ENCODE peak calls at places on chromosomes 13 and 19, in five cellular contexts. P is esophagus squamous epithelium, N is upper lobe of left lung, J is H54, I is IMR-90. S is an unnamed sample.

GRCh38 chr19:18657590-18658365 is 20.9 kb downstream of the KLHL26 start:
- DNase-seq in P (no peak), N (peak), J (peak), I (peak), S (no peak)

GRCh38 chr19:13190781-13191540 is 40.8 kb downstream of the IER2 start:
- DNase-seq in P (no peak), N (no peak), J (no peak), I (no peak), S (no peak)

GRCh38 chr19:35205733-35206323 is 22.7 kb downstream of the FAM187B start:
- DNase-seq in P (no peak), N (no peak), J (no peak), I (no peak), S (no peak)

GRCh38 chr13:110137677-110138008 is 169.3 kb downstream of the COL4A1 start:
- DNase-seq in P (no peak), N (no peak), J (no peak), I (no peak), S (peak)

GRCh38 chr19:6424939-6425731 is 524 bp upstream of the KHSRP start:
- DNase-seq in P (peak), N (peak), J (peak), I (peak), S (peak)

GRCh38 chr19:47106819-47107200 is 6.8 kb downstream of the ZC3H4 start:
- DNase-seq in P (no peak), N (no peak), J (no peak), I (peak), S (no peak)

GRCh38 chr13:25587581-25587980 is 215.8 kb downstream of the ATP8A2 start:
- DNase-seq in P (no peak), N (no peak), J (no peak), I (no peak), S (no peak)

GRCh38 chr19:35818445-35818844 is 5.8 kb upstream of the PRODH2 start:
- DNase-seq in P (no peak), N (no peak), J (no peak), I (no peak), S (no peak)

GRCh38 chr19:18762125-18763023 is 28.7 kb downstream of the COMP start:
- DNase-seq in P (no peak), N (peak), J (no peak), I (no peak), S (no peak)

GRCh38 chr13:41565221-41565620 is 107.9 kb downstream of the RGCC start:
- DNase-seq in P (no peak), N (no peak), J (peak), I (peak), S (no peak)

GRCh38 chr13:75796825-75797224 is 160.7 kb downstream of the LMO7 start:
- DNase-seq in P (no peak), N (no peak), J (no peak), I (no peak), S (no peak)

GRCh38 chr19:9205506-9206113 is 13.8 kb downstream of the OR7D4 start:
- DNase-seq in P (no peak), N (no peak), J (peak), I (peak), S (peak)

GRCh38 chr19:29823581-29824330 is 12.0 kb downstream of the CCNE1 start:
- DNase-seq in P (no peak), N (no peak), J (no peak), I (no peak), S (no peak)

GRCh38 chr13:101123028-101123427 is 293.3 kb downstream of the NALCN start:
- DNase-seq in P (no peak), N (no peak), J (no peak), I (no peak), S (no peak)

GRCh38 chr13:67736646-67737420 is 506.7 kb upstream of the PCDH9 start:
- DNase-seq in P (no peak), N (no peak), J (no peak), I (peak), S (peak)

GRCh38 chr19:56141416-56141992 is 417 bp downstream of the ZNF444 start:
- DNase-seq in P (no peak), N (no peak), J (no peak), I (no peak), S (peak)

GRCh38 chr19:56142087-56142787 is 1.1 kb downstream of the ZNF444 start:
- DNase-seq in P (no peak), N (no peak), J (no peak), I (no peak), S (no peak)

GRCh38 chr19:56142897-56143434 is 1.9 kb downstream of the ZNF444 start:
- DNase-seq in P (no peak), N (no peak), J (no peak), I (no peak), S (no peak)

GRCh38 chr19:56139847-56140582 is 1.1 kb upstream of the ZNF444 start:
- DNase-seq in P (no peak), N (no peak), J (no peak), I (no peak), S (peak)

DNA sequence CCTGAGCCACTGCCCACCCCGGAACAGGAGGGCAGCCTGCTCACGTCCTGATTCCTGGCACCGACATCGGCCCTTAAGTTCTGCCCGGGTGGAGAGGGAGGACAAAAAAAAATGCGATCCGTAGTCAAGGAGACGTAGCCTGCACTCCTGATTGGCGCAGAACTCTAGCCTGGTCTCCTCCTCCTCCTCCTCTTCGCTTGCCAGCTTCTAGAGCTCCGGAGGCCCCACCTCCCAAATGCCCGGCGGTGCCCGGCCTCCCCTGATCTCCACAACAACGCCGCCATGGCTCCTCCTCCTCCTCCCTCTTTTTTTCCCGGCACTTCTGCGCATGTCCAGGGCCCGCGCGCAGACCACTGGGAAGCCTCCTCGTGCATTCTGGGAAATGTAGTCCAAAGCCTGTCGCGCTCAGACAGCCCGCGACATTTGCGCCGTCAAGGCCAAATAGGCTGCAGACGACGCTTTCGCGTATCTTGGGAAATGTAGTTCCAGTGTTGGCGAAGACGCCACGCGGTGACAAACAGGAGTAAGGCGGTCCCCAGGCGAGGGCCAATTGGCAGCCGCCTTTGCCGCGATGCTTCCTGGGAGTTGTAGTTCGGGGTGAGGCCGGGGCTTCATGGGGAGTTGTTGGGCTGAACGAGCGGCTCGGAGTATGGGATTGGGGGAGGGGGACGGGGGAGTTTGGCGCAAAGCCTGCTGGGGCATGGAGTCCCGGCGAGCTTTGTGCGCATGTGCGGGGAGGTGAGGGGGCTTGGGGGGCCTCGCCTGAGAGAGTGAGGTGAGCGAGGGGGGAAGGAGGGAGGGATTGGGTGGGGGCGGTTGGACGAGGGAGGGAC is at the start of gene ZNF444:
- DNase-seq in P (peak), N (peak), J (peak), I (peak), S (peak)
- TF ChIP-seq POLR2A in P (no peak), N (peak), J (peak), I (peak), S (peak)

DNA sequence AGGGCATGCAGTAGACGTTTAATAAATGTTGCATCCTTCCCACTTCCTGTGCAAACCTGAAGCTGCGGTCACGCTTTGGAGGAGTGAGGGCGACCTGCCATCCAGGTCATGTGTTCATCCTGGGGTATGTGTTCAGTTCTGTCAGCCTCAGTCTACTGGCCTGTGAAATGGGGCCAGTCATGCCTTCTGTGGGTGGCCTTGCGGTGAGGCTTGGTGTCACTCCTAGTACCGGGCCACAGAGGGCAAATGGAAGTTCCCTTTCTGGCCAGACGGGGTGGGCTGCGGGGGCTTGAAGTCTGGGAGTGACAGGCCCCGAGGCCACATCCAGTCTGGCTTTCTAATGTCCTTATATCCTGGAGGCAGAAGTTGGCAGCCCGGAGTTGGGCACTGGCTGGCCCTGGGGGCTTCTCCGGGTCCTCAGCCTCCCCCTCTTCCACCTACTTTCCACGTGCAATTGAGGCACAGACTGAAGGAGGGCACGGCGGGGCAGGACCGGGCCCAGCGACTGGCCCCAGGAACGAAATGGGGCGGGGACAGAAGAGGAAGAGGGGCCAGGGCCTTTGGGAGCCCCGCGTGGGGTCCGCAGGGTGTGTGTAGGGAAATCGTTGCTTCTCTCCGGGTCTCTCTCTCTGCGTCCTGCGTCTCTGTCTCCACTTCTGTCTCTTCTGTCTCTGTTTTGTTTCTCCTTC is 11.1 kb downstream of the PDE4A start:
- DNase-seq in P (no peak), N (no peak), J (no peak), I (no peak), S (peak)
- TF ChIP-seq POLR2A in P (no peak), N (no peak), J (no peak), I (no peak), S (no peak)

GRCh38 chr13:30114586-30115256 is 192.6 kb downstream of the KATNAL1 start:
- DNase-seq in P (peak), N (peak), J (peak), I (peak), S (peak)
- TF ChIP-seq POLR2A in P (peak), N (peak), J (no peak), I (no peak), S (no peak)

GRCh38 chr19:40232479-40232878 is 6.0 kb upstream of the CCNP start:
- DNase-seq in P (no peak), N (peak), J (no peak), I (no peak), S (no peak)
- TF ChIP-seq POLR2A in P (no peak), N (no peak), J (no peak), I (no peak), S (no peak)

GRCh38 chr13:97392020-97392419 is 41.9 kb upstream of the RAP2A start:
- DNase-seq in P (no peak), N (no peak), J (no peak), I (no peak), S (no peak)

GRCh38 chr13:97394542-97394941 is 39.4 kb upstream of the RAP2A start:
- DNase-seq in P (no peak), N (no peak), J (no peak), I (no peak), S (peak)

GRCh38 chr13:97395437-97396136 is 38.4 kb upstream of the RAP2A start:
- DNase-seq in P (no peak), N (no peak), J (peak), I (peak), S (peak)

GRCh38 chr13:97401421-97401820 is 32.5 kb upstream of the RAP2A start:
- DNase-seq in P (no peak), N (no peak), J (no peak), I (no peak), S (no peak)

GRCh38 chr13:97397267-97397666 is 36.7 kb upstream of the RAP2A start:
- DNase-seq in P (no peak), N (no peak), J (no peak), I (no peak), S (no peak)
- TF ChIP-seq POLR2A in P (no peak), N (no peak), J (no peak), I (no peak), S (no peak)

GRCh38 chr19:44702551-44703176 is 3.7 kb downstream of the CEACAM16 start:
- DNase-seq in P (no peak), N (no peak), J (no peak), I (no peak), S (no peak)
- TF ChIP-seq POLR2A in P (no peak), N (no peak), J (no peak), I (no peak), S (no peak)

GRCh38 chr19:50022823-50023222 is 2.3 kb downstream of the VRK3 start:
- DNase-seq in P (no peak), N (no peak), J (no peak), I (no peak), S (no peak)

GRCh38 chr19:50025022-50025793 is at the start of gene VRK3:
- DNase-seq in P (peak), N (peak), J (peak), I (peak), S (peak)

GRCh38 chr19:50026550-50026906 is 723 bp downstream of the ZNF473 start:
- DNase-seq in P (no peak), N (no peak), J (no peak), I (no peak), S (no peak)

GRCh38 chr19:50024719-50025021 is 502 bp downstream of the VRK3 start:
- DNase-seq in P (no peak), N (no peak), J (no peak), I (no peak), S (no peak)

DNA sequence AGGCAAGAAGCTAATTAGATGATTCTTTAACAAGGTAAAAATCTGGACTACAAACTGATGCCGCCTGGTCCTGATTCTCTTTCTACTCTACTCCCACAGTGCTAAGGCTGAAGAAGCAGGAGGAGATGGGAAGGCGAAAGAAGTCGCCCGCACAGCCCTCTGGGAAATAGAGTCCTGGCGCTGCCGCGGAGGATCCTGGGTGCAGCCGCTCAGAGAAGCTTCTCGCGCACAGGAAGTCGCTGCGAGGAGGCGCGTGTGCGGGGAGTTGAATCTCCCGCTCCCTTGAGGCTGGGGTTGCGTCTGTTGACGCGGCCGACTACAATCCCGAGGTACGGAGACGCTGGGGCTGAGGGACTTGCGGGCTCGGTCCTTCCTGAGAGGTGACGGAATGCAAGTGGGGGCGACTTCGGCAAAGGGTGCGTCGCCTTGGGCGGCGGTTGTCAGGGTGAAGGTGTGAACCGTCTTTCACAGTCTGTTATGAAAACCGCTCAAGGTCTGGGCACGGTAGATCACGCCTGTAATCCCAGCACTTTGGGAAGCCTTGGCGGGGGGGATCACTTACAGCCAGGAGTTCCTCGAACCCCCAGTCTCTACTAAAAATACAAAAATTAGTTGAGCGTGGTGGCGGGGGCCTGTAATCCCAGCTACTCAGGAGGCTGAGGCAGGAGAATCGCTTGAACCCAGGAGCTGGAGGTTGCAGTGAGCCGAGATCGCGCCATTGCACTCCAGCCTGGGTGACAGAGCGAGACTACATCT is at the start of gene ZNF473:
- DNase-seq in P (peak), N (peak), J (peak), I (peak), S (peak)
- TF ChIP-seq POLR2A in P (peak), N (peak), J (peak), I (peak), S (no peak)

GRCh38 chr19:58009666-58010301 is 7.2 kb upstream of the ZNF606 start:
- DNase-seq in P (no peak), N (peak), J (no peak), I (peak), S (peak)
- TF ChIP-seq POLR2A in P (no peak), N (no peak), J (no peak), I (no peak), S (peak)

S was measured in erythroblast.